ENCODE peak calls at places on chromosomes 7 and 10, in six cellular contexts. L is left ventricle myocardium inferior, V is ovary, R is WERI-Rb-1, Z is AG10803, G is IMR-90. N is an unnamed sample.

GRCh38 chr7:132240262-132240661 is 336.0 kb downstream of the PLXNA4 start:
- DNase-seq in R (no peak), V (no peak), Z (no peak), G (no peak), L (no peak), N (no peak)

GRCh38 chr7:108415821-108416536 is 40.3 kb downstream of the NRCAM start:
- DNase-seq in L (no peak), V (no peak), R (no peak), Z (peak), G (no peak), N (peak)

GRCh38 chr7:43572516-43573049 is 10.3 kb upstream of the STK17A start:
- DNase-seq in L (no peak), Z (peak), V (no peak), G (peak), R (no peak), N (peak)

GRCh38 chr10:13921941-13922340 is 335.2 kb downstream of the PRPF18 start:
- DNase-seq in R (no peak), Z (no peak), V (no peak), L (no peak), G (no peak), N (no peak)

GRCh38 chr7:22375359-22376048 is 18.6 kb upstream of the RAPGEF5 start:
- DNase-seq in V (no peak), L (no peak), G (peak), Z (peak), R (no peak), N (peak)

GRCh38 chr7:151900591-151901312 is 23.8 kb upstream of the PRKAG2 start:
- DNase-seq in R (no peak), G (no peak), Z (peak), V (no peak), L (no peak), N (no peak)

GRCh38 chr7:108327353-108327752 is 128.9 kb downstream of the NRCAM start:
- DNase-seq in G (no peak), R (no peak), L (no peak), Z (no peak), V (no peak), N (no peak)

GRCh38 chr7:106448992-106449859 is 164.4 kb upstream of the NAMPT start:
- DNase-seq in V (no peak), R (no peak), Z (no peak), G (no peak), L (no peak), N (no peak)

GRCh38 chr7:69982197-69982596 is 383.9 kb downstream of the AUTS2 start:
- DNase-seq in R (no peak), L (no peak), V (no peak), G (no peak), Z (peak), N (no peak)

GRCh38 chr7:129845972-129846327 is 106.8 kb downstream of the UBE2H start:
- DNase-seq in R (no peak), G (peak), L (no peak), V (no peak), Z (peak), N (peak)

GRCh38 chr10:102413053-102413705 is 5.4 kb downstream of the PSD start:
- DNase-seq in G (no peak), L (no peak), V (no peak), Z (no peak), R (peak), N (no peak)

GRCh38 chr7:32077806-32078205 is 7.6 kb upstream of the PDE1C start:
- DNase-seq in G (no peak), Z (no peak), V (no peak), R (no peak), L (no peak), N (no peak)

GRCh38 chr10:62594093-62594520 is 210.4 kb upstream of the ADO start:
- DNase-seq in G (peak), L (peak), R (peak), V (peak), Z (peak), N (peak)

GRCh38 chr7:100983451-100984187 is 14.3 kb downstream of the MUC12 start:
- DNase-seq in G (peak), Z (peak), L (no peak), R (no peak), V (no peak), N (peak)

GRCh38 chr10:25209618-25210017 is 34.8 kb downstream of the GPR158 start:
- DNase-seq in G (no peak), L (no peak), R (no peak), V (no peak), Z (no peak), N (no peak)

GRCh38 chr7:2032030-2032875 is 200.5 kb downstream of the MAD1L1 start:
- DNase-seq in Z (no peak), G (peak), R (no peak), L (peak), V (peak), N (peak)

GRCh38 chr10:112689327-112689726 is 242.3 kb downstream of the VTI1A start:
- DNase-seq in V (peak), R (peak), Z (peak), L (peak), G (peak), N (no peak)

GRCh38 chr10:557792-558328 is 131.6 kb downstream of the DIP2C start:
- DNase-seq in V (no peak), R (no peak), Z (no peak), L (no peak), G (no peak), N (no peak)

GRCh38 chr10:63819753-63820347 is 298.6 kb downstream of the REEP3 start:
- DNase-seq in G (peak), V (peak), L (peak), R (peak), Z (peak), N (peak)

GRCh38 chr10:81978238-81978637 is 103.2 kb downstream of the NRG3 start:
- DNase-seq in L (no peak), Z (no peak), V (no peak), G (no peak), R (no peak), N (peak)

GRCh38 chr7:115135769-115136410 is 214.0 kb downstream of the MDFIC start:
- DNase-seq in Z (no peak), V (no peak), G (no peak), R (no peak), L (no peak), N (no peak)

GRCh38 chr7:2399848-2400587 is 3.4 kb upstream of the CHST12 start:
- DNase-seq in Z (peak), V (peak), L (peak), R (no peak), G (peak), N (peak)

GRCh38 chr10:86652361-86653202 is 1.8 kb upstream of the OPN4 start:
- DNase-seq in Z (no peak), R (no peak), V (no peak), L (no peak), G (peak), N (peak)

GRCh38 chr7:128343554-128344430 is at the start of gene RBM28:
- DNase-seq in L (peak), R (peak), G (peak), Z (peak), V (peak), N (peak)

GRCh38 chr7:134477954-134478353 is 19.1 kb upstream of the AKR1B1 start:
- DNase-seq in V (no peak), L (no peak), Z (no peak), R (no peak), G (peak), N (no peak)

GRCh38 chr7:39845011-39845410 is 105.0 kb upstream of the CDK13 start:
- DNase-seq in G (no peak), Z (peak), L (no peak), R (no peak), V (no peak), N (no peak)

GRCh38 chr10:54402576-54402975 is 398.5 kb downstream of the PCDH15 start:
- DNase-seq in V (no peak), R (peak), G (peak), L (no peak), Z (no peak), N (peak)

GRCh38 chr7:20793686-20794394 is 7.2 kb upstream of the SP8 start:
- DNase-seq in R (no peak), V (no peak), Z (no peak), L (no peak), G (no peak), N (no peak)

GRCh38 chr7:49099587-49100326 is 175.4 kb downstream of the CDC14C start:
- DNase-seq in R (peak), Z (no peak), L (no peak), V (no peak), G (no peak), N (no peak)

GRCh38 chr7:140330128-140330527 is 68.2 kb downstream of the SLC37A3 start:
- DNase-seq in L (no peak), Z (no peak), V (no peak), R (no peak), G (no peak), N (no peak)

GRCh38 chr7:20784311-20785210 is 2.1 kb downstream of the SP8 start:
- DNase-seq in V (no peak), R (peak), G (no peak), L (no peak), Z (no peak), N (no peak)

GRCh38 chr7:90916319-90916718 is 320.2 kb downstream of the CDK14 start:
- DNase-seq in G (no peak), L (no peak), Z (no peak), V (no peak), R (no peak), N (no peak)

GRCh38 chr10:22097696-22098095 is 94.2 kb upstream of the DNAJC1 start:
- DNase-seq in L (no peak), Z (no peak), V (no peak), G (no peak), R (no peak), N (no peak)

GRCh38 chr7:16982640-16983103 is 100.9 kb upstream of the AGR3 start:
- DNase-seq in V (no peak), G (peak), Z (peak), L (no peak), R (no peak), N (no peak)

GRCh38 chr10:5737352-5737751 is 52.7 kb downstream of the TASOR2 start:
- DNase-seq in Z (no peak), G (no peak), R (no peak), V (no peak), L (no peak), N (no peak)

GRCh38 chr10:5731559-5731958 is 46.9 kb downstream of the TASOR2 start:
- DNase-seq in V (no peak), R (no peak), L (no peak), Z (no peak), G (no peak), N (no peak)

GRCh38 chr10:5736591-5736990 is 52.0 kb downstream of the TASOR2 start:
- DNase-seq in V (no peak), L (no peak), G (no peak), R (no peak), Z (no peak), N (no peak)

GRCh38 chr10:5735119-5735518 is 50.5 kb downstream of the TASOR2 start:
- DNase-seq in G (no peak), L (no peak), V (no peak), Z (no peak), R (no peak), N (no peak)

GRCh38 chr10:5732141-5732540 is 47.5 kb downstream of the TASOR2 start:
- DNase-seq in R (no peak), G (no peak), V (no peak), Z (no peak), L (peak), N (no peak)
- TF ChIP-seq CTCF in R (no peak), G (no peak), V (no peak), Z (no peak), L (no peak), N (no peak)

GRCh38 chr10:16521311-16522016 is at the start of gene C1QL3:
- DNase-seq in V (no peak), Z (peak), R (no peak), G (peak), L (no peak), N (peak)

GRCh38 chr10:16520900-16521299 is 779 bp downstream of the C1QL3 start:
- DNase-seq in L (peak), Z (peak), G (peak), R (peak), V (no peak), N (no peak)

GRCh38 chr10:16519250-16519907 is 2.3 kb downstream of the C1QL3 start:
- DNase-seq in R (no peak), G (no peak), L (no peak), Z (no peak), V (no peak), N (peak)

GRCh38 chr10:16518822-16519221 is 2.9 kb downstream of the C1QL3 start:
- DNase-seq in Z (no peak), R (no peak), L (no peak), G (no peak), V (no peak), N (no peak)

DNA sequence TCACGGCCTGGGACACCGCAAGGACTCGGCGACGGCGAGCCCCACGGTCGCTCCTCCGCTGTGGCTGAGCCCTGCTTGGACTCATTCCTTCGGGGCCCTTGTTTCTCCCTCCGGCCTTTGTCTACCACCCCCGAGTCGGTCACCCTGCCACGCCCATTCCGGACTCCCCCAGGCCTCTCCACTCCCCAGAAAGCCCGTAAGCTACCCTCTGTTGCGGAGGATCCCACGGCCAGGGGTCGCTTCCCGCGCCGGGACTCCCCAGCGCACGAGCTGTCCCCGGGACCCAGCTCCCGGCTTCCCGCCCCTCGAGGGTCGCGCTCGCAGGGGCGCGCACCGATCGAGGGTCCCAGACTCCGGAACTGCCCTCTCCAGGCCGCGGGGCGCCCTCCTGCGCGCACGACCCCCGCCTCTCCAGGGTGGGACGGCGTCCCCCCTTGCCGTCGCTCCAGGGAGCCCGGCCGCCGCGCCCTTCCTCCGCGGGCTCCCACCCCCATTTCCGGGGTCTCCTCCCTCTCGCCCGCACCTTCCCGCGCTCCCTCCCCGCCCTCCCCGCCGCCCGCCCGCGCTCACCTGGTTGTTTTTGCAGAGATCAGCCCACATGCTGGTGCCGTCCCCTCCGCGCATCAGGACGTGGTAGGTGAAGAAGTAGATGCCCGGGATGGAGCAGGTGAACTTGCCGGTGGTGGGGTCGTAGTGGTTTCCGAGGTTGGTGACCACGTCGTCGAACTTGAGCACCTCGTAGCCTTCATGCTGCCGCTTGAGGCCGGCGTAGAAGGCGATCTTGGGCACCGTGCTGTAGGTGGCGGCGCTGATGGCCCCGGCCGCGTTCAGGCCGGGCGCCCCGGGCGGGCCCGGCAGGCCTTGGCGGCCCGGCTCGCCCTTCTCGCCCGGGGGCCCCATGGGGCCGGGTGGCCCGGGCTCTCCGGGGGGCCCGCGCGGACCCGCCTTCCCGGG is 1.5 kb downstream of the C1QL3 start:
- DNase-seq in G (no peak), V (no peak), R (no peak), Z (no peak), L (no peak), N (peak)
- H3K4me3 ChIP-seq in G (no peak), V (no peak), R (peak), Z (no peak), L (peak), N (peak)

DNA sequence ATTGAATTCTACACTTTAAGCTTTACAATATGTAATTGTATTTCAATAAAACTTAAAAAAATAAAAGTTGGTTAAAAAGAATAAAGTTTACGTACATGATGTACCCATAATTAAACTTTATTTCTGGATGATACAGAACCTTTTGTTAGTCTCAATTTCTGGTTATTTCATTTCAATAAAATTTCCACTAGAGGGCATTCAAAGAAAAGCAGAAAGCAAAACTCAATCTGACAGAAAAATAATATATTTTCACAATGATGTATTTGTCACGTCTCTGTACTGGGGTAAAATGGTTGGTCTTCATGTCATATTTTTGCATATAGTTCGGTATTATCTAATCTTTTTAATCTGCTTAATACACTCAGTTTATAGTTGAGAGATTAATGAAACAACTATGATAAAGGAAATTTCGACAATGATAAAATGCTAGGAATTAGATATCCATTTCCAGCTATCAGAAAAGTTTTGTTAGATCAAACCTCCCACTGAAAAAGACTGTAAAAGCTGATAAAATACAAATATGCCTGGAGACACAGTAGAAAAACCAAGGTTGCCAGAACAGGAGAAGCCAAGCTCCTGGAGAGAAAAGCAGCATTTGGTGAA is 27.4 kb downstream of the ASZ1 start:
- DNase-seq in L (no peak), G (peak), R (no peak), V (no peak), Z (no peak), N (no peak)
- TF ChIP-seq CTCF in L (peak), G (peak), R (no peak), V (no peak), Z (peak), N (peak)

DNA sequence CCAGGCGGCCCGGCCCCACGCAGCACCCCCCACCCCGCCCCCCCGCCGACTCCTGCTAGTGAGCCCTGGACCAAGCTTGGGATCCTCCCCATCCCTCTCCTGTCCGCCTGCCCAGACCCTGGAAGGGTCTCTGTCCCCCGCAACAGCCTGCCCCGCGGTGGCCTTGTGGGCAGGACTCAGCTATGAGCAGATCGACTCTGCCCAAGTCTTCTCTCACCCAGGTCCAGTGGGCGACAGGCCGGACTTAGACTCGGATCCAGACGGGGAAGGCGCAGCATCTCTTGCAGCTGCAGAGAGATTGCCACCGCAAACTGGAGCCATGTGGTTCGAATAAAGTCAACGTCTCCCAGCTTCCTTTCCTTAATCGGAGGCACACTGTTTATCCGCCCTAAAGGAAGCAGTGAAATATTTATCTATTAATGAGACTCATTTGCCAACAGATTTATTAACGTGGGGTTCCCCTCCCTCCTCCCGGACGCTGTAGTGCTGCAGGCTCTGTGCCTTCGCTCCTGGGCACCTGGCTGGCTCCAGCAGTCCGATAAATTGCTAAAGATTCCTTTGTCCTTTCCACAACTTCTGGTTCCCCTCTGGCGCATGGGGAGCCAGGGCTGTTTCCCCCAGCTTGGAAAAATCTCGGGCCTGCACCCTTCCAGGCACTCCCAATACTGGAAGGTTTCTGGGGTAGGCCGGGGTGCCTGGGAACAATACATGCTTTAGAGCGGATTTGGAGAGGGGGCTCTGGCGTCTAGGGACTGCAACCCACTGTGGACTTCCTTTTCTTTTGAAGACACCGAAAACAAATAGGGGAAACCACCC is 634 bp upstream of the HOXA7 start:
- DNase-seq in R (no peak), V (no peak), Z (peak), L (no peak), G (no peak), N (peak)
- H3K4me3 ChIP-seq in R (peak), V (peak), Z (peak), L (peak), G (peak), N (peak)

N was measured in foreskin fibroblast.